ENCODE peak calls at places on chromosomes 2 and 18, in nine cellular contexts. One of them, this sample, is unnamed.

GRCh38 chr2:182499706-182500470 is 73.1 kb upstream of the PDE1A start:
- DNase-seq in tibial nerve: no peak
- DNase-seq in breast epithelium: no peak
- DNase-seq in stomach: no peak
- DNase-seq in IMR-90: peak; percentile 33
- DNase-seq in lower leg skin: no peak
- DNase-seq in heart left ventricle: peak; percentile 54
- DNase-seq in H54: no peak
- DNase-seq in sigmoid colon: no peak
- DNase-seq in this sample: no peak

GRCh38 chr18:48803951-48804855 is 146.6 kb downstream of the SMAD7 start:
- DNase-seq in heart left ventricle: peak; percentile 31
- DNase-seq in IMR-90: no peak
- DNase-seq in H54: no peak
- DNase-seq in tibial nerve: no peak
- DNase-seq in stomach: peak; percentile 23
- DNase-seq in sigmoid colon: peak; percentile 26
- DNase-seq in lower leg skin: no peak
- DNase-seq in breast epithelium: no peak
- DNase-seq in this sample: no peak

GRCh38 chr2:144890828-144891227 is 370.9 kb upstream of the ZEB2 start:
- DNase-seq in sigmoid colon: no peak
- DNase-seq in H54: peak; percentile 9
- DNase-seq in tibial nerve: no peak
- DNase-seq in heart left ventricle: no peak
- DNase-seq in breast epithelium: no peak
- DNase-seq in stomach: no peak
- DNase-seq in IMR-90: peak; percentile 35
- DNase-seq in lower leg skin: no peak
- DNase-seq in this sample: no peak

GRCh38 chr2:99806758-99807157 is 316.9 kb upstream of the REV1 start:
- DNase-seq in heart left ventricle: no peak
- DNase-seq in IMR-90: peak; percentile 81
- DNase-seq in sigmoid colon: no peak
- DNase-seq in tibial nerve: no peak
- DNase-seq in lower leg skin: no peak
- DNase-seq in breast epithelium: no peak
- DNase-seq in H54: peak; percentile 28
- DNase-seq in stomach: no peak
- DNase-seq in this sample: no peak

GRCh38 chr2:104849618-104850097 is 4.3 kb upstream of the POU3F3 start:
- DNase-seq in sigmoid colon: no peak
- DNase-seq in heart left ventricle: peak; percentile 64
- DNase-seq in tibial nerve: no peak
- DNase-seq in stomach: no peak
- DNase-seq in H54: peak; percentile 61
- DNase-seq in IMR-90: peak; percentile 45
- DNase-seq in breast epithelium: no peak
- DNase-seq in lower leg skin: no peak
- DNase-seq in this sample: peak; percentile 31

GRCh38 chr2:221104391-221104811 is 467.7 kb downstream of the EPHA4 start:
- DNase-seq in lower leg skin: peak; percentile 58
- DNase-seq in sigmoid colon: no peak
- DNase-seq in heart left ventricle: peak; percentile 91
- DNase-seq in H54: no peak
- DNase-seq in IMR-90: peak; percentile 64
- DNase-seq in stomach: peak; percentile 34
- DNase-seq in tibial nerve: peak; percentile 36
- DNase-seq in breast epithelium: peak; percentile 38
- DNase-seq in this sample: peak; percentile 48

GRCh38 chr18:1422634-1423033 is 518.0 kb downstream of the ADCYAP1 start:
- DNase-seq in IMR-90: no peak
- DNase-seq in heart left ventricle: no peak
- DNase-seq in H54: no peak
- DNase-seq in sigmoid colon: no peak
- DNase-seq in stomach: no peak
- DNase-seq in tibial nerve: no peak
- DNase-seq in breast epithelium: no peak
- DNase-seq in lower leg skin: no peak
- DNase-seq in this sample: no peak

GRCh38 chr2:23803275-23803964 is 123.5 kb downstream of the ATAD2B start:
- DNase-seq in tibial nerve: no peak
- DNase-seq in lower leg skin: no peak
- DNase-seq in breast epithelium: no peak
- DNase-seq in heart left ventricle: no peak
- DNase-seq in stomach: no peak
- DNase-seq in H54: no peak
- DNase-seq in sigmoid colon: no peak
- DNase-seq in IMR-90: peak; percentile 79
- DNase-seq in this sample: no peak

GRCh38 chr2:38239452-38239851 is 137.6 kb downstream of the ATL2 start:
- DNase-seq in H54: no peak
- DNase-seq in tibial nerve: no peak
- DNase-seq in breast epithelium: peak; percentile 86
- DNase-seq in stomach: no peak
- DNase-seq in heart left ventricle: no peak
- DNase-seq in sigmoid colon: peak; percentile 78
- DNase-seq in IMR-90: no peak
- DNase-seq in lower leg skin: peak; percentile 75
- DNase-seq in this sample: no peak

GRCh38 chr2:73114273-73114867 is 1.6 kb upstream of the RAB11FIP5 start:
- DNase-seq in IMR-90: peak; percentile 70
- DNase-seq in stomach: no peak
- DNase-seq in H54: no peak
- DNase-seq in breast epithelium: no peak
- DNase-seq in tibial nerve: no peak
- DNase-seq in lower leg skin: no peak
- DNase-seq in sigmoid colon: no peak
- DNase-seq in heart left ventricle: no peak
- DNase-seq in this sample: no peak

GRCh38 chr18:23365602-23366001 is 87.5 kb upstream of the RIOK3 start:
- DNase-seq in breast epithelium: no peak
- DNase-seq in heart left ventricle: no peak
- DNase-seq in stomach: no peak
- DNase-seq in H54: no peak
- DNase-seq in sigmoid colon: no peak
- DNase-seq in tibial nerve: no peak
- DNase-seq in lower leg skin: no peak
- DNase-seq in IMR-90: peak; percentile 67
- DNase-seq in this sample: no peak

GRCh38 chr2:196987654-196988364 is 61.3 kb upstream of the PGAP1 start:
- DNase-seq in tibial nerve: no peak
- DNase-seq in lower leg skin: peak; percentile 34
- DNase-seq in heart left ventricle: no peak
- DNase-seq in IMR-90: peak; percentile 98
- DNase-seq in sigmoid colon: no peak
- DNase-seq in H54: peak; percentile 51
- DNase-seq in breast epithelium: no peak
- DNase-seq in stomach: no peak
- DNase-seq in this sample: no peak
- TF ChIP-seq POLR2A in tibial nerve: no peak
- TF ChIP-seq POLR2A in lower leg skin: no peak
- TF ChIP-seq POLR2A in heart left ventricle: no peak
- TF ChIP-seq POLR2A in IMR-90: no peak
- TF ChIP-seq POLR2A in sigmoid colon: no peak
- TF ChIP-seq POLR2A in H54: no peak
- TF ChIP-seq POLR2A in breast epithelium: no peak
- TF ChIP-seq POLR2A in stomach: no peak
- TF ChIP-seq POLR2A in this sample: no peak

GRCh38 chr2:201661366-201661765 is 18.1 kb upstream of the TMEM237 start:
- DNase-seq in IMR-90: no peak
- DNase-seq in heart left ventricle: no peak
- DNase-seq in H54: no peak
- DNase-seq in breast epithelium: no peak
- DNase-seq in lower leg skin: no peak
- DNase-seq in stomach: no peak
- DNase-seq in sigmoid colon: no peak
- DNase-seq in tibial nerve: no peak
- DNase-seq in this sample: no peak

GRCh38 chr2:201656740-201657139 is 13.4 kb upstream of the TMEM237 start:
- DNase-seq in breast epithelium: no peak
- DNase-seq in H54: no peak
- DNase-seq in lower leg skin: no peak
- DNase-seq in stomach: no peak
- DNase-seq in IMR-90: no peak
- DNase-seq in heart left ventricle: no peak
- DNase-seq in tibial nerve: no peak
- DNase-seq in sigmoid colon: no peak
- DNase-seq in this sample: no peak

GRCh38 chr2:201654611-201655384 is 11.5 kb upstream of the TMEM237 start:
- DNase-seq in heart left ventricle: no peak
- DNase-seq in sigmoid colon: no peak
- DNase-seq in lower leg skin: no peak
- DNase-seq in tibial nerve: no peak
- DNase-seq in IMR-90: peak; percentile 91
- DNase-seq in H54: no peak
- DNase-seq in breast epithelium: no peak
- DNase-seq in stomach: no peak
- DNase-seq in this sample: no peak

GRCh38 chr2:201660293-201660895 is 17.1 kb upstream of the TMEM237 start:
- DNase-seq in H54: no peak
- DNase-seq in heart left ventricle: no peak
- DNase-seq in breast epithelium: no peak
- DNase-seq in stomach: no peak
- DNase-seq in sigmoid colon: no peak
- DNase-seq in tibial nerve: no peak
- DNase-seq in IMR-90: no peak
- DNase-seq in lower leg skin: no peak
- DNase-seq in this sample: no peak

DNA sequence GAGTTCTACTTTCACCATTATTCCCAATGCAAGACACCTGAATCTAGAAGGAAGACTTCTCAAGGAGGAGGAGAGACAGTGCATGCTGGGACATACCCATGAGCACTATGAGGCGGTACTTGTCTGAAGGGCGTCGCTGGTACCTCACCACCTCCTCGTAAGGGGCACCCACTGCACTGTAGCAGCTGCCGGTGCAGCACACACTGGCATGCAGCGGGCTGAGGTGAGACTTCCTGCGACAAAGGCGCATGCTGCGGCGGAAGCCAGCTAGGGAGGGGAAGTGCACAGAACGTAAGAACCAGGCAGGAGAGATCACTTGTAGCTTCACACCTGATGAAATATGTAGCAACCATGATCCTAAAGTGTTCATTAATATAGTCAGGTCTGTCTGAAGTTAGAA is 12.8 kb upstream of the TMEM237 start:
- DNase-seq in sigmoid colon: no peak
- DNase-seq in breast epithelium: no peak
- DNase-seq in stomach: no peak
- DNase-seq in H54: no peak
- DNase-seq in IMR-90: no peak
- DNase-seq in tibial nerve: no peak
- DNase-seq in lower leg skin: no peak
- DNase-seq in heart left ventricle: no peak
- DNase-seq in this sample: no peak
- TF ChIP-seq POLR2A in sigmoid colon: no peak
- TF ChIP-seq POLR2A in breast epithelium: no peak
- TF ChIP-seq POLR2A in stomach: no peak
- TF ChIP-seq POLR2A in H54: no peak
- TF ChIP-seq POLR2A in IMR-90: no peak
- TF ChIP-seq POLR2A in tibial nerve: no peak
- TF ChIP-seq POLR2A in lower leg skin: no peak
- TF ChIP-seq POLR2A in heart left ventricle: no peak
- TF ChIP-seq POLR2A in this sample: no peak

GRCh38 chr2:42053791-42054656 is 6.2 kb downstream of the PKDCC start:
- DNase-seq in sigmoid colon: peak; percentile 93
- DNase-seq in H54: no peak
- DNase-seq in IMR-90: no peak
- DNase-seq in tibial nerve: no peak
- DNase-seq in lower leg skin: no peak
- DNase-seq in heart left ventricle: peak; percentile 85
- DNase-seq in stomach: no peak
- DNase-seq in breast epithelium: no peak
- DNase-seq in this sample: peak; percentile 83
- TF ChIP-seq POLR2A in sigmoid colon: no peak
- TF ChIP-seq POLR2A in H54: no peak
- TF ChIP-seq POLR2A in IMR-90: no peak
- TF ChIP-seq POLR2A in tibial nerve: no peak
- TF ChIP-seq POLR2A in lower leg skin: no peak
- TF ChIP-seq POLR2A in heart left ventricle: no peak
- TF ChIP-seq POLR2A in stomach: no peak
- TF ChIP-seq POLR2A in breast epithelium: no peak
- TF ChIP-seq POLR2A in this sample: peak; percentile 73

DNA sequence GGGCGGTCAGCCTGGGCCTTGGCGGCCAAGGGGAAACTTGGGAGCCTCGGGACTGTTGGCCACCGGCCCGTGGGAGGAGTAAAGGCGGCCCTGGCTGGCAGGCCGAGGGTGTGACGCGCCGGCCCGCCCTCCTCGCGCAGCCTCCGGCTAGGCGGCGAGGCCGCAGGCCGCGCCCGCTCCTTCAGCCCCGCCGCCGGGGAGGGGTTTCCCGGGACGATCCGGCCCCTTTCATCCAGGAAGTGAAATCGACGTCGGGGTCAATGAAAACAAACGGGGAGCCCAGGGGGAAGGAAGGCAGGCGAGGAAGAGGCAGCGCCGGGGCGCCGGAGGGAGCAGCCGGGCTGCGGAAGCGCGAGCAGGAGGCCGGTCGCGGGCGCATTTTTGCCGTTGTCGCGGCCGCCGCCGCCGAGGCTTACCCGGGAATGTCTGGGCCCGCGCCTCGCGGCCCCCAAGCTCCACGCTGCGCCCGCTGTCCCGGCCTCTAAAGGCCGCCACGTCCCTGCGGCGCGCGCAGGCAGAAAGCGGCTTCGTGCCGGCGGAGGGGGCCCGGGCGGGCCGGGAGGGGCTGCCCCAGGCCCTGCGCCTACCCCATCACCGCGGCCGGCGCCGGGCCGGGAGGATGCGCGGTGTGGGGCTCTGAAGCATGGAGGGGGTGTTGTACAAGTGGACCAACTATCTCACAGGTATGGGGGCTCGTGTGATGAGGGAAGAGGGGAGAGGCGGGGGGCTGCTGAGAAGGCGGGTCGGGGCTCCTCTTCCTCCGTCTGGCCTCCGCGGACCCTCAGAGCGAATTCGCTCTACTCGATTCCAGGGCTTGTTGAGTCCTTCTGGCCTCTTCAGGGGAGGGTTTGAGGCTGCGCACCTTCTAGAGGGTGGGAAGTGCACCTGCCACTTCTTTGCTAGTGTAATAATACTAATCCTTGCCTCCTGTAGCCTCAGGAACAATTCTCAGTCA is at the start of gene PLEKHA3:
- DNase-seq in breast epithelium: peak; percentile 84
- DNase-seq in IMR-90: peak; percentile 94
- DNase-seq in H54: peak; percentile 91
- DNase-seq in sigmoid colon: peak; percentile 99
- DNase-seq in tibial nerve: peak; percentile 96
- DNase-seq in stomach: peak; percentile 95
- DNase-seq in lower leg skin: peak; percentile 91
- DNase-seq in heart left ventricle: peak; percentile 99
- DNase-seq in this sample: peak; percentile 96
- TF ChIP-seq POLR2A in breast epithelium: no peak
- TF ChIP-seq POLR2A in IMR-90: peak; percentile 84
- TF ChIP-seq POLR2A in H54: peak; percentile 39
- TF ChIP-seq POLR2A in sigmoid colon: peak; percentile 22
- TF ChIP-seq POLR2A in tibial nerve: peak; percentile 60
- TF ChIP-seq POLR2A in stomach: no peak
- TF ChIP-seq POLR2A in lower leg skin: no peak
- TF ChIP-seq POLR2A in heart left ventricle: peak; percentile 88
- TF ChIP-seq POLR2A in this sample: peak; percentile 93

This sample was measured in Peyer's patch.